ENCODE peak calls at places on chromosome 14, in five cellular contexts. N, S, Z, H and R are unnamed samples.
A peak's percentile ranks its signal among the peaks of the same experiment; 100 is the strongest.

GRCh38 chr14:105261781-105262180 is 13.4 kb downstream of the BTBD6 start:
- DNase-seq in N (no peak), S (no peak), Z (no peak), H (no peak), R (no peak)

GRCh38 chr14:104752338-104752734 is 611 bp upstream of the SIVA1 start:
- DNase-seq in N (no peak), S (no peak), Z (no peak), H (no peak), R (no peak)

GRCh38 chr14:66944872-66945271 is 244.4 kb upstream of the GARIN2 start:
- DNase-seq in N (no peak), S (no peak), Z (no peak), H (no peak), R (no peak)

GRCh38 chr14:30242742-30243141 is 315.1 kb upstream of the PRKD1 start:
- DNase-seq in N (no peak), S (no peak), Z (no peak), H (no peak), R (no peak)

GRCh38 chr14:91946313-91947195 is 940 bp downstream of the FBLN5 start:
- DNase-seq in N (no peak), S (peak; percentile 51), Z (no peak), H (no peak), R (no peak)

GRCh38 chr14:68965261-68965761 is 13.8 kb downstream of the ACTN1 start:
- DNase-seq in N (no peak), S (no peak), Z (no peak), H (no peak), R (no peak)

GRCh38 chr14:51917186-51917585 is 56.8 kb downstream of the GNG2 start:
- DNase-seq in N (no peak), S (no peak), Z (no peak), H (no peak), R (no peak)

GRCh38 chr14:102316746-102317563 is 2.6 kb upstream of the ZNF839 start:
- DNase-seq in N (peak; percentile 80), S (peak; percentile 98), Z (peak; percentile 97), H (peak; percentile 93), R (peak; percentile 90)

GRCh38 chr14:36524220-36524837 is 4.3 kb upstream of the NKX2-1 start:
- DNase-seq in N (no peak), S (no peak), Z (no peak), H (no peak), R (no peak)

GRCh38 chr14:101624579-101624978 is 63.3 kb downstream of the DIO3 start:
- DNase-seq in N (no peak), S (no peak), Z (no peak), H (no peak), R (no peak)

DNA sequence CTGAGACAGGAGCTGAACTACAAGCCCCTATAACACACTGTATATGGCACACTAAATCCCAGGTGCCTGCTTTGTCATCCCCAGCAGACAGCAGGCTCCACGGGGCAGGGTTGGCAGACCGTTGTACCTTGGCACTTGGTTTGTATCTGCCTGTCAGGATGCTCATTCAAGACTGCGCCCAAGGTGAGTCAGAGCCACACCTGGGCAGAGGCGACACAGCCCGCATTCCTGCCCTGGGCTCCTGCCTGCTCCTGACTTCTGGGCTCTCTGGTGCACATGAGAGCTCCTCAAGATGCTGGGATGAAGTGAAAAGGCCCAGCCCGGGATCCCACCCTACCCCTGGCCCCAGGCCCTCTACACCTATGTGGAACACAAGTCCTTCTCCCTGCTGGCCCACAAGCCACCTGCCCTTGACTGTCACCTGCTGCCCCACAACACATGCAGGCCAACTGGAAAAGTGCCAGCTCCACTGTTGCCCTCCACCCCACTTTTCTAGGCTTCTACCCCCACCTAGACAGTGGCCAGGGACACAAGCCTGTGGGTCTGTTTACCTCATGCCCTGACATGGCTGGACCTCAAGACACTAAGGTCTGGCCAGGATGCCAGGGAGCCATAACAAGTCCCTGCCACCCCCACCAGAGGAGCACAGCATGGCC is 30.8 kb upstream of the PNMA1 start:
- DNase-seq in N (no peak), S (no peak), Z (no peak), H (no peak), R (no peak)
- H3K36me3 ChIP-seq in N (no peaks in the 10 kb centered on the region), S (no peaks in the 10 kb centered on the region), Z (no peaks in the 10 kb centered on the region), H (no peaks in the 10 kb centered on the region), R (no peaks in the 10 kb centered on the region)

GRCh38 chr14:60508707-60509437 is at the start of gene SIX6:
- DNase-seq in N (no peak), S (no peak), Z (no peak), H (peak; percentile 77), R (peak; percentile 88)

GRCh38 chr14:60506462-60506984 is 2.4 kb upstream of the SIX6 start:
- DNase-seq in N (no peak), S (no peak), Z (no peak), H (peak; percentile 43), R (no peak)

GRCh38 chr14:60506985-60507829 is 1.7 kb upstream of the SIX6 start:
- DNase-seq in N (no peak), S (no peak), Z (no peak), H (peak; percentile 41), R (no peak)

GRCh38 chr14:60509438-60510253 is 700 bp downstream of the SIX6 start:
- DNase-seq in N (no peak), S (no peak), Z (no peak), H (peak; percentile 67), R (peak; percentile 41)

DNA sequence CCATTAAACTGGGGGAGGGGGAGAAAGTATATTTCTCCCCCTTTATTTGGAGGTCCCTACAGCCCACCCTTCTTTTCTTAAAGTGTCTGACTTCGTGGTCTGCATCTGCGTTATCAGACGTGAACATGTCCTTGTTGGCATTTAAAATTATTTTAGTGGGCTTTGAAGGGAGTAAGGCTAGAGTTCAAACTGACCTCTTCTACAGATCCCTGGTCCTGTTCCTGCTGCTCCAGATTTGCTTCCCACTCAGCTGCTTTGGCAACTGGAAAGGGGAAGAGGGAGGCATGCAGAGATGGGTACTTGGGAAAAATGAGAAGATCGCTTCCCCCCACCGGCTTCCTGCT is 611 bp upstream of the SIX6 start:
- DNase-seq in N (no peak), S (no peak), Z (no peak), H (peak; percentile 61), R (no peak)
- H3K4me3 ChIP-seq in N (no peak overlapping the region), S (no peak overlapping the region), Z (no peak overlapping the region), H (peak overlapping the region; percentile 38), R (peak overlapping the region; percentile 73)

DNA sequence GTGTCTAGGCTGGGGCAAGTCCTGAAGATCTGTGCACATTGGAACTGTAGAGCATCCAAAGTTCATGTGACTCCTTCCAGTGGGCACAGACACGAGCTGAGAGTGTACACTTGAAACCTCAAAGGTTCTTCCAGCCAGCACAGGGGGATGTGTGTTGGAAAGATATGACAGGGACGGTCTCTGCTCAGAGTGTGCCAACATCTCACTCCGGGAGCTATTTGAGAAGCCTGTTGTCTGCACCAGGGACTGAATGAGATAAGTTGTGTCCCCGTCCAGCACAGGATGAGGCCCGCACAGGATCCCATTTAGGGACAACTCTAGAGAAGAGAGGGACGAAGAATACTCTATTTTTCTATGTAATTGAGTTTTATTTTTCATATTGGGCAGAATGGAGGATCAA is 136.3 kb downstream of the SNAPC1 start:
- DNase-seq in N (no peak), S (peak; percentile 63), Z (no peak), H (no peak), R (no peak)
- H3K36me3 ChIP-seq in N (no peaks in the 10 kb centered on the region), S (no peaks in the 10 kb centered on the region), Z (no peaks in the 10 kb centered on the region), H (no peaks in the 10 kb centered on the region), R (no peaks in the 10 kb centered on the region)

GRCh38 chr14:74251546-74252030 is 12.3 kb downstream of the VSX2 start:
- DNase-seq in N (peak; percentile 62), S (peak; percentile 70), Z (peak; percentile 79), H (peak; percentile 79), R (peak; percentile 80)
- H3K4me3 ChIP-seq in N (peak overlapping the region; percentile 54), S (peak overlapping the region; percentile 36), Z (peak overlapping the region; percentile 42), H (peak overlapping the region; percentile 52), R (no peak overlapping the region)

GRCh38 chr14:22515961-22516360 is 73.1 kb downstream of the DAD1 start:
- DNase-seq in N (no peak), S (no peak), Z (no peak), H (no peak), R (no peak)
- H3K36me3 ChIP-seq in N (no peaks in the 10 kb centered on the region), S (no peaks in the 10 kb centered on the region), Z (peaks cover 37% of the 10 kb centered on the region), H (no peaks in the 10 kb centered on the region), R (no peaks in the 10 kb centered on the region)